ENCODE peak calls at places on chromosomes 6 and 20, in four cellular contexts. R is H54, Z is NCI-H1092, A is NCI-H2029 treated with DMSO at 0.1 percent for 48 hours. D is an unnamed sample.

GRCh38 chr6:92479821-92480220 is 939.5 kb downstream of the EPHA7 start:
- DNase-seq in A (no peak), R (no peak), Z (no peak), D (no peak)

GRCh38 chr6:157159339-157159738 is 164.0 kb downstream of the TMEM242 start:
- DNase-seq in Z (no peak), A (no peak), R (no peak), D (no peak)

GRCh38 chr6:126748141-126748540 is 370.3 kb upstream of the RSPO3 start:
- DNase-seq in R (no peak), A (no peak), Z (no peak), D (no peak)

GRCh38 chr6:40438556-40438955 is 148.6 kb downstream of the LRFN2 start:
- DNase-seq in Z (no peak), R (no peak), A (peak; percentile 59), D (no peak)

GRCh38 chr20:20237093-20237959 is 130.6 kb upstream of the INSM1 start:
- DNase-seq in Z (peak; percentile 79), A (peak; percentile 7), R (peak; percentile 35), D (no peak)

GRCh38 chr20:41234546-41234945 is 83.0 kb downstream of the ZHX3 start:
- DNase-seq in R (no peak), A (no peak), Z (no peak), D (no peak)

GRCh38 chr6:16669227-16669626 is 92.0 kb downstream of the ATXN1 start:
- DNase-seq in A (no peak), Z (no peak), R (no peak), D (no peak)

GRCh38 chr6:13711384-13711725 is 280 bp downstream of the RANBP9 start:
- DNase-seq in A (no peak), Z (no peak), R (no peak), D (no peak)

GRCh38 chr20:52918311-52918710 is 53.8 kb upstream of the TSHZ2 start:
- DNase-seq in Z (no peak), A (no peak), R (no peak), D (no peak)

GRCh38 chr20:46351357-46352058 is 43.2 kb upstream of the CDH22 start:
- DNase-seq in A (no peak), Z (no peak), R (peak; percentile 38), D (no peak)

GRCh38 chr20:8790442-8791074 is 278.3 kb upstream of the PLCB4 start:
- DNase-seq in R (no peak), Z (peak; percentile 8), A (peak; percentile 41), D (no peak)

GRCh38 chr20:14214046-14214445 is 123.4 kb downstream of the FLRT3 start:
- DNase-seq in Z (no peak), R (no peak), A (no peak), D (no peak)

GRCh38 chr6:149457316-149457884 is 27.4 kb downstream of the ZC3H12D start:
- DNase-seq in A (peak; percentile 8), R (no peak), Z (no peak), D (no peak)

GRCh38 chr20:52056203-52057062 is 135.1 kb downstream of the ZFP64 start:
- DNase-seq in Z (no peak), A (no peak), R (peak; percentile 39), D (no peak)